ENCODE peak calls at places on chromosome 14, in six cellular contexts. One of them, this sample, is unnamed.

GRCh38 chr14:80395031-80395430 is 183.7 kb upstream of the DIO2 start:
- DNase-seq in Peyer's patch: no peak
- DNase-seq in heart right ventricle: no peak
- DNase-seq in caudate nucleus: no peak
- DNase-seq in suprapubic skin: no peak
- DNase-seq in uterus: no peak
- DNase-seq in this sample: no peak

GRCh38 chr14:23067847-23068791 is 10.8 kb upstream of the CDH24 start:
- DNase-seq in Peyer's patch: peak
- DNase-seq in heart right ventricle: no peak
- DNase-seq in caudate nucleus: no peak
- DNase-seq in suprapubic skin: peak
- DNase-seq in uterus: no peak
- DNase-seq in this sample: no peak

GRCh38 chr14:68688872-68689371 is 103.9 kb downstream of the ZFP36L1 start:
- DNase-seq in Peyer's patch: no peak
- DNase-seq in heart right ventricle: no peak
- DNase-seq in caudate nucleus: no peak
- DNase-seq in suprapubic skin: peak
- DNase-seq in uterus: peak
- DNase-seq in this sample: no peak

GRCh38 chr14:23930742-23931141 is 22.8 kb upstream of the DHRS4 start:
- DNase-seq in Peyer's patch: no peak
- DNase-seq in heart right ventricle: no peak
- DNase-seq in caudate nucleus: no peak
- DNase-seq in suprapubic skin: no peak
- DNase-seq in uterus: peak
- DNase-seq in this sample: no peak

GRCh38 chr14:105495101-105495989 is 4.3 kb downstream of the TEDC1 start:
- DNase-seq in Peyer's patch: no peak
- DNase-seq in heart right ventricle: no peak
- DNase-seq in caudate nucleus: no peak
- DNase-seq in suprapubic skin: no peak
- DNase-seq in uterus: peak
- DNase-seq in this sample: no peak

GRCh38 chr14:72154645-72155378 is 222.6 kb downstream of the RGS6 start:
- DNase-seq in Peyer's patch: no peak
- DNase-seq in heart right ventricle: no peak
- DNase-seq in caudate nucleus: no peak
- DNase-seq in suprapubic skin: no peak
- DNase-seq in uterus: no peak
- DNase-seq in this sample: no peak

GRCh38 chr14:89226789-89227489 is 190.1 kb downstream of the FOXN3 start:
- DNase-seq in Peyer's patch: no peak
- DNase-seq in heart right ventricle: no peak
- DNase-seq in caudate nucleus: no peak
- DNase-seq in suprapubic skin: no peak
- DNase-seq in uterus: no peak
- DNase-seq in this sample: no peak

GRCh38 chr14:97120204-97121120 is 323.3 kb downstream of the VRK1 start:
- DNase-seq in Peyer's patch: peak
- DNase-seq in heart right ventricle: no peak
- DNase-seq in caudate nucleus: no peak
- DNase-seq in suprapubic skin: no peak
- DNase-seq in uterus: no peak
- DNase-seq in this sample: no peak

GRCh38 chr14:58599707-58600106 is 38.1 kb upstream of the DACT1 start:
- DNase-seq in Peyer's patch: no peak
- DNase-seq in heart right ventricle: no peak
- DNase-seq in caudate nucleus: no peak
- DNase-seq in suprapubic skin: no peak
- DNase-seq in uterus: no peak
- DNase-seq in this sample: no peak

GRCh38 chr14:35107866-35108265 is 13.9 kb downstream of the PPP2R3C start:
- DNase-seq in Peyer's patch: no peak
- DNase-seq in heart right ventricle: no peak
- DNase-seq in caudate nucleus: no peak
- DNase-seq in suprapubic skin: no peak
- DNase-seq in uterus: no peak
- DNase-seq in this sample: no peak

GRCh38 chr14:35205737-35206136 is 83.4 kb downstream of the PRORP start:
- DNase-seq in Peyer's patch: no peak
- DNase-seq in heart right ventricle: no peak
- DNase-seq in caudate nucleus: no peak
- DNase-seq in suprapubic skin: no peak
- DNase-seq in uterus: no peak
- DNase-seq in this sample: no peak

GRCh38 chr14:39376671-39377403 is 55.4 kb downstream of the FBXO33 start:
- DNase-seq in Peyer's patch: no peak
- DNase-seq in heart right ventricle: no peak
- DNase-seq in caudate nucleus: no peak
- DNase-seq in suprapubic skin: no peak
- DNase-seq in uterus: no peak
- DNase-seq in this sample: no peak

GRCh38 chr14:83714141-83714540 is 1815.8 kb upstream of the FLRT2 start:
- DNase-seq in Peyer's patch: no peak
- DNase-seq in heart right ventricle: no peak
- DNase-seq in caudate nucleus: no peak
- DNase-seq in suprapubic skin: no peak
- DNase-seq in uterus: no peak
- DNase-seq in this sample: no peak

GRCh38 chr14:92323031-92323915 is at the start of gene SLC24A4:
- DNase-seq in Peyer's patch: no peak
- DNase-seq in heart right ventricle: no peak
- DNase-seq in caudate nucleus: peak
- DNase-seq in suprapubic skin: no peak
- DNase-seq in uterus: no peak
- DNase-seq in this sample: no peak

GRCh38 chr14:100898465-100898864 is 5.1 kb downstream of the RTL1 start:
- DNase-seq in Peyer's patch: no peak
- DNase-seq in heart right ventricle: no peak
- DNase-seq in caudate nucleus: no peak
- DNase-seq in suprapubic skin: no peak
- DNase-seq in uterus: no peak
- DNase-seq in this sample: no peak

GRCh38 chr14:51356381-51356780 is 116.3 kb downstream of the TMX1 start:
- DNase-seq in Peyer's patch: no peak
- DNase-seq in heart right ventricle: no peak
- DNase-seq in caudate nucleus: no peak
- DNase-seq in suprapubic skin: no peak
- DNase-seq in uterus: no peak
- DNase-seq in this sample: no peak

GRCh38 chr14:93734961-93735360 is 53.3 kb downstream of the PRIMA1 start:
- DNase-seq in Peyer's patch: no peak
- DNase-seq in heart right ventricle: no peak
- DNase-seq in caudate nucleus: no peak
- DNase-seq in suprapubic skin: no peak
- DNase-seq in uterus: no peak
- DNase-seq in this sample: no peak

GRCh38 chr14:27390130-27390529 is 792.3 kb upstream of the NOVA1 start:
- DNase-seq in Peyer's patch: no peak
- DNase-seq in heart right ventricle: no peak
- DNase-seq in caudate nucleus: no peak
- DNase-seq in suprapubic skin: no peak
- DNase-seq in uterus: no peak
- DNase-seq in this sample: no peak

GRCh38 chr14:67583711-67584644 is 16.1 kb downstream of the PIGH start:
- DNase-seq in Peyer's patch: peak
- DNase-seq in heart right ventricle: peak
- DNase-seq in caudate nucleus: no peak
- DNase-seq in suprapubic skin: no peak
- DNase-seq in uterus: no peak
- DNase-seq in this sample: no peak

GRCh38 chr14:54435500-54435981 is 5.6 kb downstream of the CNIH1 start:
- DNase-seq in Peyer's patch: no peak
- DNase-seq in heart right ventricle: no peak
- DNase-seq in caudate nucleus: no peak
- DNase-seq in suprapubic skin: no peak
- DNase-seq in uterus: no peak
- DNase-seq in this sample: peak

GRCh38 chr14:22534547-22534946 is 54.5 kb downstream of the DAD1 start:
- DNase-seq in Peyer's patch: no peak
- DNase-seq in heart right ventricle: no peak
- DNase-seq in caudate nucleus: no peak
- DNase-seq in suprapubic skin: no peak
- DNase-seq in uterus: no peak
- DNase-seq in this sample: no peak

GRCh38 chr14:101470266-101470665 is 91.0 kb upstream of the DIO3 start:
- DNase-seq in Peyer's patch: no peak
- DNase-seq in heart right ventricle: no peak
- DNase-seq in caudate nucleus: no peak
- DNase-seq in suprapubic skin: peak
- DNase-seq in uterus: peak
- DNase-seq in this sample: no peak

GRCh38 chr14:65946494-65946893 is 534.0 kb downstream of the FUT8 start:
- DNase-seq in Peyer's patch: no peak
- DNase-seq in heart right ventricle: no peak
- DNase-seq in caudate nucleus: no peak
- DNase-seq in suprapubic skin: no peak
- DNase-seq in uterus: no peak
- DNase-seq in this sample: no peak

GRCh38 chr14:42872775-42873174 is 1266.1 kb downstream of the LRFN5 start:
- DNase-seq in Peyer's patch: no peak
- DNase-seq in heart right ventricle: no peak
- DNase-seq in caudate nucleus: no peak
- DNase-seq in suprapubic skin: no peak
- DNase-seq in uterus: no peak
- DNase-seq in this sample: no peak

GRCh38 chr14:67999693-68000384 is 180.3 kb downstream of the RAD51B start:
- DNase-seq in Peyer's patch: no peak
- DNase-seq in heart right ventricle: no peak
- DNase-seq in caudate nucleus: no peak
- DNase-seq in suprapubic skin: no peak
- DNase-seq in uterus: no peak
- DNase-seq in this sample: no peak

GRCh38 chr14:101964297-101965144 is at the start of gene DYNC1H1:
- DNase-seq in Peyer's patch: peak
- DNase-seq in heart right ventricle: peak
- DNase-seq in caudate nucleus: peak
- DNase-seq in suprapubic skin: peak
- DNase-seq in uterus: peak
- DNase-seq in this sample: peak

GRCh38 chr14:97874394-97874793 is 1077.2 kb downstream of the VRK1 start:
- DNase-seq in Peyer's patch: no peak
- DNase-seq in heart right ventricle: no peak
- DNase-seq in caudate nucleus: no peak
- DNase-seq in suprapubic skin: no peak
- DNase-seq in uterus: no peak
- DNase-seq in this sample: no peak

DNA sequence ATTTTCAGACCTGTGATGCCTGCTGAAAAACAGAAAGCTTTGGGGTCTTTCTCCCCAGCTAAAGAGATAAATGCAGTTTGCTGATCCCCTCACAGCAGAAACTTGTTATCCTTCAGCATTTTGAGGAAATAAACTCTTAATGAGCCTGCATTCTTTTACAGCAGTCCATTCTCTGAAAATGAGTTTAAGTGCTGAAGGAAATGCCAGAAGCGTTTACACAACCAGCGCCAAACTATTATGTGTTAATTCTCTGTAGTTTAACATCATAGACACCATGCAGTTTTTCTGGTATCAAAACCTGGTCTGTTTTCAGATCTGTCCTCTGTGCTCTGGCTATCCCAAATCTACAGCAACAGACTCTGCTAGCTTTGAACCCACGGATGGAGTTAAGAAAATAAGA is 291.3 kb downstream of the NPAS3 start:
- DNase-seq in Peyer's patch: no peak
- DNase-seq in heart right ventricle: no peak
- DNase-seq in caudate nucleus: peak
- DNase-seq in suprapubic skin: no peak
- DNase-seq in uterus: no peak
- DNase-seq in this sample: no peak
- H3K27ac ChIP-seq in Peyer's patch: no peak
- H3K27ac ChIP-seq in heart right ventricle: no peak
- H3K27ac ChIP-seq in caudate nucleus: peak
- H3K27ac ChIP-seq in suprapubic skin: no peak
- H3K27ac ChIP-seq in uterus: no peak
- H3K27ac ChIP-seq in this sample: no peak

GRCh38 chr14:74301594-74302159 is 1.1 kb downstream of the ABCD4 start:
- DNase-seq in Peyer's patch: no peak
- DNase-seq in heart right ventricle: no peak
- DNase-seq in caudate nucleus: no peak
- DNase-seq in suprapubic skin: no peak
- DNase-seq in uterus: no peak
- DNase-seq in this sample: no peak

GRCh38 chr14:74302634-74303569 is at the start of gene ABCD4:
- DNase-seq in Peyer's patch: peak
- DNase-seq in heart right ventricle: peak
- DNase-seq in caudate nucleus: peak
- DNase-seq in suprapubic skin: peak
- DNase-seq in uterus: peak
- DNase-seq in this sample: peak

GRCh38 chr14:74302160-74302628 is 540 bp downstream of the ABCD4 start:
- DNase-seq in Peyer's patch: no peak
- DNase-seq in heart right ventricle: no peak
- DNase-seq in caudate nucleus: no peak
- DNase-seq in suprapubic skin: no peak
- DNase-seq in uterus: no peak
- DNase-seq in this sample: no peak

GRCh38 chr14:74296037-74296467 is 6.7 kb downstream of the ABCD4 start:
- DNase-seq in Peyer's patch: no peak
- DNase-seq in heart right ventricle: no peak
- DNase-seq in caudate nucleus: no peak
- DNase-seq in suprapubic skin: no peak
- DNase-seq in uterus: no peak
- DNase-seq in this sample: no peak

DNA sequence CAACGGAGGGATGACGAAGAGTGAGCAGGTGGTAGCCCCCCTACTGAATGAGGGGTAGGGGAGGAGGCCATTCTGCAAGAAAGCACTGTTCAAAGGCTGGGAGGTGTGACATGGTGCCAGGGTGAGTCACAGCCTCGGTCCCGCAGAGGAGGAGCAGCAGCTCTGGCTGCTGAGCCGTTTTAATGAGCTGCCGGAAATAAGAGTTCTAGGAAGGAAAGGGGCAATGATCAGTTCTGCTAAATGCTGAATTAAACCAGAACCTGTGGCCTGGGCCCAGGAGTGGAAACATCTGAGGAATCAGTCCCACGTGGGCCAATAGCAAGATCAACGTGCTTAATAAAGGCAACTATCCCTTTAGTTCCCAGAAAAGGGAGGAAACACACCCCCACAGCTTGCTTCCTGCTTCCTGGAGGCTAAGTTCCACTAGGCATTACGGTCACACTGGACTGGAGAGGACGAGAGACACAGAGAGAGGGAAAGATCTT is 3.6 kb downstream of the ABCD4 start:
- DNase-seq in Peyer's patch: no peak
- DNase-seq in heart right ventricle: peak
- DNase-seq in caudate nucleus: no peak
- DNase-seq in suprapubic skin: no peak
- DNase-seq in uterus: no peak
- DNase-seq in this sample: no peak
- H3K27ac ChIP-seq in Peyer's patch: peak
- H3K27ac ChIP-seq in heart right ventricle: no peak
- H3K27ac ChIP-seq in caudate nucleus: no peak
- H3K27ac ChIP-seq in suprapubic skin: peak
- H3K27ac ChIP-seq in uterus: peak
- H3K27ac ChIP-seq in this sample: peak

GRCh38 chr14:21098134-21098891 is at the start of gene ZNF219:
- DNase-seq in Peyer's patch: peak
- DNase-seq in heart right ventricle: peak
- DNase-seq in caudate nucleus: peak
- DNase-seq in suprapubic skin: peak
- DNase-seq in uterus: peak
- DNase-seq in this sample: no peak
- H3K27ac ChIP-seq in Peyer's patch: peak
- H3K27ac ChIP-seq in heart right ventricle: peak
- H3K27ac ChIP-seq in caudate nucleus: peak
- H3K27ac ChIP-seq in suprapubic skin: peak
- H3K27ac ChIP-seq in uterus: peak
- H3K27ac ChIP-seq in this sample: peak

GRCh38 chr14:87712386-87713113 is 280.4 kb downstream of the GALC start:
- DNase-seq in Peyer's patch: no peak
- DNase-seq in heart right ventricle: no peak
- DNase-seq in caudate nucleus: no peak
- DNase-seq in suprapubic skin: no peak
- DNase-seq in uterus: no peak
- DNase-seq in this sample: no peak
- H3K27ac ChIP-seq in Peyer's patch: no peak
- H3K27ac ChIP-seq in heart right ventricle: no peak
- H3K27ac ChIP-seq in caudate nucleus: no peak
- H3K27ac ChIP-seq in suprapubic skin: no peak
- H3K27ac ChIP-seq in uterus: no peak
- H3K27ac ChIP-seq in this sample: no peak

This sample was measured in epithelial cell of prostate.